ENCODE peak calls at places on chromosomes 2 and 18, in eight cellular contexts. H is heart right ventricle, N is colonic mucosa, T is uterus, K is stomach, Q is lower lobe of right lung, X is mesendoderm, M is ovary. Y is an unnamed sample.

GRCh38 chr18:79217979-79218604 is 148.9 kb downstream of the ATP9B start:
- DNase-seq in Q (no peak), X (no peak), M (no peak), H (no peak), T (no peak), N (no peak), K (peak; percentile 27), Y (no peak)

GRCh38 chr2:166351319-166351718 is 24.4 kb downstream of the SCN9A start:
- DNase-seq in N (no peak), M (no peak), K (no peak), H (no peak), T (no peak), Q (no peak), X (no peak), Y (no peak)

GRCh38 chr18:56148373-56148772 is 490.0 kb downstream of the TXNL1 start:
- DNase-seq in K (no peak), H (no peak), N (no peak), X (peak; percentile 45), M (no peak), Q (no peak), T (no peak), Y (no peak)

GRCh38 chr2:216777637-216778273 is 82.1 kb downstream of the TNP1 start:
- DNase-seq in X (peak; percentile 96), H (no peak), N (no peak), T (no peak), K (no peak), M (no peak), Q (no peak), Y (peak; percentile 62)

GRCh38 chr2:128466377-128467175 is 147.9 kb upstream of the HS6ST1 start:
- DNase-seq in X (no peak), T (no peak), Q (no peak), H (peak; percentile 68), M (no peak), K (peak; percentile 64), N (peak; percentile 6), Y (no peak)

GRCh38 chr18:78778651-78779050 is 201.0 kb upstream of the SALL3 start:
- DNase-seq in H (no peak), K (peak; percentile 14), M (no peak), Q (no peak), N (no peak), X (no peak), T (no peak), Y (no peak)

GRCh38 chr2:25891672-25892071 is 13.4 kb upstream of the ASXL2 start:
- DNase-seq in Q (no peak), M (no peak), K (no peak), T (no peak), H (no peak), X (no peak), N (no peak), Y (no peak)

GRCh38 chr18:77147418-77147852 is 14.9 kb upstream of the MBP start:
- DNase-seq in K (no peak), Q (no peak), X (no peak), N (no peak), H (no peak), T (no peak), M (no peak), Y (no peak)

GRCh38 chr2:32008811-32009478 is 1.9 kb downstream of the MEMO1 start:
- DNase-seq in K (no peak), T (no peak), Q (no peak), M (no peak), X (no peak), H (no peak), N (peak; percentile 34), Y (peak; percentile 26)

GRCh38 chr2:14219306-14219705 is 413.2 kb upstream of the LRATD1 start:
- DNase-seq in X (no peak), M (no peak), Q (no peak), K (no peak), T (no peak), N (no peak), H (no peak), Y (no peak)

GRCh38 chr2:29336334-29336733 is 221.1 kb downstream of the CLIP4 start:
- DNase-seq in M (no peak), X (no peak), Q (no peak), K (no peak), N (no peak), H (no peak), T (no peak), Y (no peak)

GRCh38 chr2:69013123-69013836 is at the start of gene ANTXR1:
- DNase-seq in T (peak; percentile 66), K (peak; percentile 34), Q (peak; percentile 49), N (peak; percentile 34), M (peak; percentile 78), H (peak; percentile 56), X (peak; percentile 90), Y (no peak)

GRCh38 chr2:235011929-235012631 is 60.3 kb downstream of the SH3BP4 start:
- DNase-seq in Q (no peak), K (no peak), M (no peak), H (no peak), T (no peak), N (no peak), X (no peak), Y (no peak)

GRCh38 chr2:239323473-239323872 is 77.3 kb downstream of the HDAC4 start:
- DNase-seq in K (no peak), H (peak; percentile 3), X (no peak), Q (no peak), M (no peak), T (no peak), N (peak; percentile 68), Y (no peak)

GRCh38 chr2:43068730-43069517 is 157.5 kb downstream of the ZFP36L2 start:
- DNase-seq in Q (no peak), H (no peak), N (no peak), T (peak; percentile 14), K (peak; percentile 10), X (no peak), M (no peak), Y (no peak)

GRCh38 chr18:21910906-21911305 is 170.3 kb downstream of the MIB1 start:
- DNase-seq in K (no peak), M (no peak), Q (no peak), X (no peak), N (no peak), H (no peak), T (no peak), Y (no peak)

GRCh38 chr2:150811259-150811912 is 323.9 kb upstream of the RND3 start:
- DNase-seq in M (no peak), Q (no peak), X (no peak), N (no peak), T (no peak), K (no peak), H (no peak), Y (no peak)

GRCh38 chr2:96354492-96354891 is 18.9 kb downstream of the NCAPH start:
- DNase-seq in H (no peak), K (no peak), Q (no peak), N (no peak), M (no peak), X (peak; percentile 50), T (no peak), Y (no peak)

GRCh38 chr2:27407798-27408491 is 1.4 kb downstream of the PPM1G start:
- DNase-seq in M (no peak), T (no peak), H (no peak), K (no peak), X (peak; percentile 90), Q (no peak), N (peak; percentile 64), Y (no peak)

GRCh38 chr2:26185304-26185928 is 12.5 kb downstream of the GAREM2 start:
- DNase-seq in H (no peak), X (no peak), K (no peak), Q (no peak), N (no peak), T (no peak), M (no peak), Y (no peak)

GRCh38 chr2:44753552-44754285 is 187.8 kb upstream of the SIX3 start:
- DNase-seq in N (no peak), Q (no peak), T (no peak), X (no peak), K (no peak), M (no peak), H (no peak), Y (peak; percentile 28)

GRCh38 chr2:220981926-220982325 is 590.2 kb downstream of the EPHA4 start:
- DNase-seq in H (no peak), T (no peak), N (no peak), X (no peak), Q (no peak), M (no peak), K (no peak), Y (no peak)

GRCh38 chr2:169260246-169260645 is 102.1 kb downstream of the LRP2 start:
- DNase-seq in X (peak; percentile 92), H (no peak), Q (no peak), T (no peak), N (no peak), M (no peak), K (no peak), Y (no peak)

GRCh38 chr2:205321240-205321639 is 361.1 kb upstream of the NRP2 start:
- DNase-seq in X (peak; percentile 47), M (no peak), T (no peak), N (no peak), K (no peak), H (no peak), Q (no peak), Y (no peak)

GRCh38 chr2:41913311-41913710 is 134.5 kb upstream of the PKDCC start:
- DNase-seq in H (no peak), M (no peak), Q (no peak), N (no peak), T (no peak), K (no peak), X (no peak), Y (no peak)

GRCh38 chr2:70523672-70523995 is 30.0 kb downstream of the TGFA start:
- DNase-seq in H (no peak), K (no peak), X (no peak), M (no peak), Q (no peak), N (no peak), T (no peak), Y (no peak)
- H3K4me1 ChIP-seq in H (peaks cover 10% of the 10 kb centered on the region), K (peaks cover 30% of the 10 kb centered on the region), X (peaks cover 7% of the 10 kb centered on the region), M (no peaks in the 10 kb centered on the region), Q (peaks cover 27% of the 10 kb centered on the region), N (peaks cover 20% of the 10 kb centered on the region), T (no peaks in the 10 kb centered on the region), Y (no peaks in the 10 kb centered on the region)

GRCh38 chr2:160269365-160269764 is 69.3 kb upstream of the ITGB6 start:
- DNase-seq in T (no peak), K (no peak), X (no peak), N (no peak), M (no peak), Q (peak; percentile 49), H (peak; percentile 16), Y (no peak)
- H3K27ac ChIP-seq in T (peak overlapping the region; percentile 94), K (peak overlapping the region; percentile 69), X (no peak overlapping the region), N (peak overlapping the region; percentile 77), M (peak overlapping the region; percentile 94), Q (peak overlapping the region; percentile 92), H (peak overlapping the region; percentile 94), Y (peak overlapping the region; percentile 56)

GRCh38 chr2:120308038-120308910 is 37.7 kb upstream of the INHBB start:
- DNase-seq in Q (no peak), N (no peak), H (no peak), X (no peak), K (no peak), M (no peak), T (no peak), Y (no peak)
- H3K4me3 ChIP-seq in Q (no peak overlapping the region), N (no peak overlapping the region), H (no peak overlapping the region), X (no peak overlapping the region), K (no peak overlapping the region), M (no peak overlapping the region), T (no peak overlapping the region), Y (no peak overlapping the region)

DNA sequence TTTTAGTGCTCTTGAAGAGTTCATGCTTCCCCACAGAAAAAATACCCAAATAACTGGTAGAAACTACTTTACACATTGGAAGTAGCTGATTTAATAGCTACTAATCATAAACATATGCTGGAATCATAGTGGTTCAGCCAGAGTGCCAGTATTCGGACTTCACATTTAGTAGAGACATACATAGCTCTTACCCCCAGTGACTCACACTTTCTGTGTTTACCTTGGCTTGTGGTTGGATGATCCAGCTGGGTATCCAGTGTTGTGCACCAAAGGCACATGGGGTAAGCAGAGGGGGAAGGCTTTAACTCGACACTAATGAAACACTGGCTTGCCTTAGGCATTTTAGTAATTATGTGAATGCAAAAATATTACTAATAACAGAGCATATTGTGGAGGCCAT is 18.1 kb downstream of the ARHGAP28 start:
- DNase-seq in K (no peak), X (no peak), T (no peak), M (no peak), Q (no peak), H (no peak), N (no peak), Y (no peak)
- H3K4me1 ChIP-seq in K (no peaks in the 10 kb centered on the region), X (peaks cover 6% of the 10 kb centered on the region), T (no peaks in the 10 kb centered on the region), M (peaks cover 8% of the 10 kb centered on the region), Q (no peaks in the 10 kb centered on the region), H (peaks cover 23% of the 10 kb centered on the region), N (no peaks in the 10 kb centered on the region), Y (no peaks in the 10 kb centered on the region)

Y was measured in CD4-positive, CD25-positive, alpha-beta regulatory T cell.